ENCODE peak calls at places on chromosome 1, in five cellular contexts. N is activated CD4-positive, alpha-beta T cell treated with anti-CD3 and anti-CD28 coated beads, Interleukin-2, amount 50 U/mL, for 24 hours; B is progenitor cell of endocrine pancreas; H is MV-4-11; A is A673. I is an unnamed sample.

GRCh38 chr1:30274176-30274936 is 449.0 kb downstream of the MATN1 start:
- DNase-seq in N (no peak), B (peak; percentile 7), H (no peak), A (peak; percentile 74), I (no peak)

GRCh38 chr1:152047607-152047953 is 10.8 kb upstream of the S100A11 start:
- DNase-seq in N (no peak), B (no peak), H (no peak), A (no peak), I (no peak)

GRCh38 chr1:48356901-48357300 is 115.1 kb downstream of the SPATA6 start:
- DNase-seq in N (no peak), B (no peak), H (no peak), A (no peak), I (no peak)

GRCh38 chr1:47675047-47675675 is 237.3 kb downstream of the FOXD2 start:
- DNase-seq in N (no peak), B (no peak), H (no peak), A (no peak), I (no peak)

GRCh38 chr1:155648207-155649147 is 38.5 kb downstream of the MSTO1 start:
- DNase-seq in N (no peak), B (no peak), H (peak; percentile 64), A (peak; percentile 89), I (peak; percentile 80)

GRCh38 chr1:1069711-1070676 is 4.1 kb downstream of the RNF223 start:
- DNase-seq in N (no peak), B (no peak), H (no peak), A (no peak), I (no peak)

GRCh38 chr1:216183007-216183406 is 240.2 kb downstream of the USH2A start:
- DNase-seq in N (no peak), B (no peak), H (no peak), A (no peak), I (no peak)

GRCh38 chr1:119186471-119186870 is 46.0 kb upstream of the WARS2 start:
- DNase-seq in N (no peak), B (no peak), H (no peak), A (no peak), I (no peak)

GRCh38 chr1:184928394-184928793 is 45.9 kb downstream of the NIBAN1 start:
- DNase-seq in N (no peak), B (no peak), H (no peak), A (no peak), I (no peak)

GRCh38 chr1:116375884-116376733 is 3.1 kb downstream of the ATP1A1 start:
- DNase-seq in N (peak; percentile 39), B (no peak), H (no peak), A (peak; percentile 72), I (no peak)

GRCh38 chr1:182595641-182596240 is 6.7 kb upstream of the RNASEL start:
- DNase-seq in N (peak; percentile 59), B (peak; percentile 47), H (peak; percentile 42), A (peak; percentile 76), I (no peak)

GRCh38 chr1:21508580-21509350 is 458 bp upstream of the ALPL start:
- DNase-seq in N (peak; percentile 19), B (peak; percentile 81), H (no peak), A (peak; percentile 71), I (no peak)

GRCh38 chr1:21919520-21919919 is 17.6 kb downstream of the HSPG2 start:
- DNase-seq in N (no peak), B (no peak), H (no peak), A (no peak), I (no peak)

GRCh38 chr1:4771721-4772120 is 117.3 kb downstream of the AJAP1 start:
- DNase-seq in N (no peak), B (no peak), H (no peak), A (no peak), I (no peak)

GRCh38 chr1:15760520-15761211 is 2.1 kb downstream of the FBLIM1 start:
- DNase-seq in N (no peak), B (no peak), H (no peak), A (peak; percentile 81), I (no peak)

I was measured in SK-N-MC.